ENCODE peak calls at places on chromosome 16, in eight cellular contexts. G is left ventricle myocardium inferior, T is activated B cell treated with CpG ODN at 0.5 μM for 24 hours, H is tibial nerve, X is MM.1S, I is fibroblast of pulmonary artery, J is fibroblast of lung, Y is H9. C is an unnamed sample.
A peak's percentile ranks its signal among the peaks of the same experiment; 100 is the strongest.

GRCh38 chr16:65312071-65312470 is 190.2 kb upstream of the CDH11 start:
- DNase-seq in T (no peak), G (no peak), J (peak; percentile 75), H (no peak), Y (no peak), I (peak; percentile 39), X (no peak), C (no peak)

GRCh38 chr16:70407811-70408274 is 31.1 kb downstream of the ST3GAL2 start:
- DNase-seq in T (no peak), I (no peak), H (no peak), G (no peak), X (no peak), J (no peak), Y (no peak), C (no peak)

GRCh38 chr16:23432176-23433128 is 20.5 kb downstream of the COG7 start:
- DNase-seq in I (peak; percentile 16), J (peak; percentile 64), X (peak; percentile 55), H (no peak), T (no peak), G (no peak), Y (no peak), C (no peak)

GRCh38 chr16:11603331-11603750 is 16.6 kb upstream of the LITAF start:
- DNase-seq in X (no peak), T (no peak), G (peak; percentile 49), I (peak; percentile 67), Y (no peak), H (no peak), J (no peak), C (no peak)

GRCh38 chr16:47477680-47478079 is 16.5 kb downstream of the PHKB start:
- DNase-seq in I (peak; percentile 24), Y (no peak), G (no peak), T (no peak), X (no peak), H (no peak), J (peak; percentile 47), C (no peak)

GRCh38 chr16:11735801-11736200 is 6.9 kb downstream of the TXNDC11 start:
- DNase-seq in H (no peak), J (no peak), Y (no peak), I (no peak), G (no peak), T (no peak), X (peak; percentile 56), C (no peak)

GRCh38 chr16:73093146-73094144 is 45.5 kb upstream of the ZFHX3 start:
- DNase-seq in G (no peak), T (no peak), I (peak; percentile 58), J (peak; percentile 48), X (no peak), Y (no peak), H (no peak), C (no peak)

GRCh38 chr16:8859913-8860881 is 8.6 kb downstream of the CARHSP1 start:
- DNase-seq in Y (no peak), G (peak; percentile 45), J (peak; percentile 42), X (no peak), T (no peak), H (peak; percentile 68), I (peak; percentile 82), C (no peak)

GRCh38 chr16:53844796-53845195 is 140.8 kb downstream of the FTO start:
- DNase-seq in J (no peak), H (no peak), Y (no peak), I (no peak), T (no peak), X (no peak), G (no peak), C (no peak)

GRCh38 chr16:70767377-70768204 is 33.4 kb downstream of the VAC14 start:
- DNase-seq in X (no peak), H (no peak), G (no peak), I (no peak), J (peak; percentile 54), Y (no peak), T (no peak), C (no peak)

GRCh38 chr16:27728691-27729090 is 178.7 kb downstream of the KATNIP start:
- DNase-seq in G (no peak), Y (no peak), H (no peak), T (no peak), I (no peak), J (no peak), X (no peak), C (no peak)

GRCh38 chr16:85870159-85870558 is 28.8 kb upstream of the IRF8 start:
- DNase-seq in J (no peak), H (no peak), G (no peak), X (no peak), Y (peak; percentile 46), T (no peak), I (peak; percentile 18), C (no peak)

GRCh38 chr16:2999929-3000328 is 12.8 kb upstream of the CLDN9 start:
- DNase-seq in H (no peak), J (no peak), T (no peak), I (no peak), G (no peak), Y (no peak), X (no peak), C (no peak)

GRCh38 chr16:88662222-88662842 is 559 bp downstream of the MVD start:
- DNase-seq in H (no peak), G (no peak), J (no peak), X (no peak), I (no peak), T (no peak), Y (peak; percentile 32), C (peak; percentile 42)

GRCh38 chr16:264440-264951 is 11.2 kb downstream of the RGS11 start:
- DNase-seq in X (no peak), I (no peak), Y (no peak), T (no peak), G (no peak), J (no peak), H (no peak), C (no peak)

GRCh38 chr16:58393138-58393504 is 850 bp downstream of the GINS3 start:
- DNase-seq in Y (no peak), T (no peak), X (no peak), G (no peak), I (no peak), H (no peak), J (peak; percentile 4), C (no peak)

GRCh38 chr16:83935858-83936255 is 17.2 kb upstream of the OSGIN1 start:
- DNase-seq in I (no peak), T (no peak), H (no peak), J (no peak), Y (no peak), X (no peak), G (no peak), C (no peak)

GRCh38 chr16:3101018-3101840 is 2.1 kb upstream of the ZSCAN10 start:
- DNase-seq in Y (peak; percentile 74), G (no peak), J (no peak), T (no peak), I (peak; percentile 40), X (peak; percentile 46), H (no peak), C (peak; percentile 61)

GRCh38 chr16:12168054-12169018 is 191.8 kb downstream of the SNX29 start:
- DNase-seq in X (no peak), G (no peak), I (no peak), H (no peak), T (no peak), Y (no peak), J (no peak), C (peak; percentile 6)

DNA sequence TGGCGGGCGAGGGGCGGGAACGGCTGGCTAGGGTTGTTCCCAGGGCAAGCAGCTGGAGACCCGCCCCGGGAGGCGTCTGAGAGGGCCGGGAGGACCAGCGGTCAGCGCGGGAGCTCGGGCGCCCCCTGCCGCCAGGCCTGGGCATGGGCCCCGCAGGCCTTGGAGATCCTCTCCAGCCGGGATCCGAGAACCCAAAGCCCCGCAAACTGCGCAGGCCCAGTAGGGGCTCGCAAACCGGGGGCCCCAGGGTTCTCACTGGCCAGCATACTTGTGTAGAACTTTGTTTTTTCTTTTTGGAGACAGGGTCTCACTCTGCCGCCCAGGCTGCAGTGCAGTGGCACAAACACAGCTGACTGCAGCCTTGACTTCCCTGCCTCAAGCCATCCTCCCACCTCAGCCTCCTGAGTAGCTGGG is 20.8 kb upstream of the ZNF423 start:
- DNase-seq in X (peak; percentile 42), G (peak; percentile 72), Y (peak; percentile 91), T (no peak), H (peak; percentile 16), J (no peak), I (peak; percentile 50), C (peak; percentile 48)
- TF ChIP-seq CTCF in X (peak; percentile 73), G (peak; percentile 97), Y (peak; percentile 100), T (no peak), H (peak; percentile 80), J (peak; percentile 43), I (peak; percentile 69), C (peak; percentile 84)

GRCh38 chr16:50901062-50901461 is 159.2 kb downstream of the CYLD start:
- DNase-seq in I (no peak), T (no peak), X (no peak), G (no peak), J (no peak), Y (no peak), H (no peak), C (no peak)

GRCh38 chr16:50900391-50900942 is 158.6 kb downstream of the CYLD start:
- DNase-seq in J (no peak), T (no peak), I (no peak), G (no peak), X (no peak), H (no peak), Y (no peak), C (no peak)

DNA sequence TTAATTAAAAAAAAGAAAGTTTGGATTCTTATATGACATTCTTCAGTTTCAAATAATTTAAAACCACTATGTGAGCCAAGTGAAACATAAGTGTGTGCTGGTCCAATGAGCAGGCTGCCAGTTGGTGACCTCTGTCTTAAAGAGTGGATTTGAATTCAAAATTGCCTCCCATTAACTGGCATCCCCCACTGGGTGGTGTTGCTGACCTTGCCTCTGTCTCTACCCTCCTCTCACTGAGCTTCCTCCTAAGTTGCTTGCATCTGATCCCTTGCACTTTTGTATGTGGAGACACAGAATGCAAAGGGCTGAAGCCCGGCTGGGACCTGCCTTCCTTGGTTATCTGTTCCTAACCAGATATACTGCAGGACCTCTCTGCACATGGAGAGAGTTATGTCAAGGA is 160.6 kb downstream of the CYLD start:
- DNase-seq in H (no peak), T (no peak), J (no peak), G (no peak), X (no peak), I (no peak), Y (no peak), C (no peak)
- TF ChIP-seq CTCF in H (no peak), T (no peak), J (no peak), G (no peak), X (no peak), I (no peak), Y (peak; percentile 33), C (no peak)

GRCh38 chr16:55643161-55643970 is 12.4 kb upstream of the SLC6A2 start:
- DNase-seq in H (no peak), J (no peak), T (no peak), Y (peak; percentile 32), X (no peak), G (no peak), I (peak; percentile 39), C (no peak)
- TF ChIP-seq CTCF in H (no peak), J (peak; percentile 8), T (no peak), Y (no peak), X (no peak), G (peak; percentile 16), I (peak; percentile 15), C (no peak)

GRCh38 chr16:1971678-1972489 is at the start of gene TBL3:
- DNase-seq in X (peak; percentile 95), G (peak; percentile 94), Y (peak; percentile 94), T (peak; percentile 99), H (peak; percentile 87), J (peak; percentile 93), I (peak; percentile 94), C (peak; percentile 97)
- TF ChIP-seq CTCF in X (no peak), G (no peak), Y (no peak), T (no peak), H (no peak), J (no peak), I (no peak), C (no peak)

GRCh38 chr16:21101631-21102420 is 48.8 kb downstream of the DNAH3 start:
- DNase-seq in G (peak; percentile 21), Y (peak; percentile 47), J (peak; percentile 27), T (no peak), H (no peak), X (no peak), I (peak; percentile 39), C (peak; percentile 29)
- TF ChIP-seq CTCF in G (peak; percentile 63), Y (peak; percentile 54), J (peak; percentile 39), T (no peak), H (peak; percentile 16), X (peak; percentile 14), I (peak; percentile 58), C (peak; percentile 28)